ENCODE peak calls at places on chromosomes 6 and 20, in seven cellular contexts. E is keratinocyte; Z is IMR-90; D is astrocyte; L is CD4-positive, alpha-beta memory T cell; O is left ventricle myocardium inferior; R is tibial artery. J is an unnamed sample.

GRCh38 chr6:170083236-170084051 is 207.4 kb downstream of the DLL1 start:
- DNase-seq in Z (no peak), R (no peak), D (no peak), E (no peak), L (no peak), O (peak; percentile 6), J (peak; percentile 18)

GRCh38 chr6:143984670-143985069 is 23.4 kb downstream of the PLAGL1 start:
- DNase-seq in R (no peak), E (no peak), D (no peak), Z (no peak), O (no peak), L (no peak), J (no peak)

GRCh38 chr6:114437229-114437628 is 94.4 kb upstream of the HS3ST5 start:
- DNase-seq in L (no peak), R (no peak), Z (no peak), E (no peak), O (no peak), D (no peak), J (no peak)

GRCh38 chr6:46746691-46747090 is at the start of gene ANKRD66:
- DNase-seq in E (no peak), D (no peak), O (no peak), Z (no peak), R (no peak), L (no peak), J (no peak)

GRCh38 chr6:74598473-74599393 is 607.1 kb downstream of the COL12A1 start:
- DNase-seq in O (no peak), D (peak; percentile 58), R (no peak), Z (peak; percentile 50), L (no peak), E (peak; percentile 15), J (no peak)

GRCh38 chr6:168088161-168089106 is 9.4 kb upstream of the FRMD1 start:
- DNase-seq in E (no peak), D (peak; percentile 41), O (peak; percentile 33), L (no peak), Z (peak; percentile 74), R (no peak), J (peak; percentile 65)

GRCh38 chr6:27205375-27206278 is 41.9 kb upstream of the PRSS16 start:
- DNase-seq in Z (peak; percentile 24), O (no peak), R (no peak), D (no peak), L (no peak), E (no peak), J (no peak)

GRCh38 chr20:49482621-49483017 is at the start of gene KCNB1:
- DNase-seq in E (no peak), O (peak; percentile 56), D (peak; percentile 12), L (peak; percentile 38), Z (peak; percentile 21), R (peak; percentile 49), J (peak; percentile 76)

GRCh38 chr6:147166360-147166944 is 37.8 kb upstream of the STXBP5 start:
- DNase-seq in Z (peak; percentile 18), E (no peak), D (peak; percentile 51), O (no peak), R (no peak), L (no peak), J (no peak)

GRCh38 chr20:57874141-57874540 is 164.3 kb upstream of the PMEPA1 start:
- DNase-seq in D (no peak), Z (no peak), L (no peak), E (no peak), R (no peak), O (no peak), J (no peak)

GRCh38 chr6:1574083-1574761 is 35.5 kb upstream of the FOXC1 start:
- DNase-seq in R (no peak), Z (no peak), L (no peak), E (no peak), D (no peak), O (no peak), J (no peak)

GRCh38 chr20:47150403-47151152 is 205.9 kb downstream of the ZMYND8 start:
- DNase-seq in D (peak; percentile 54), Z (peak; percentile 73), E (no peak), L (no peak), O (peak; percentile 46), R (peak; percentile 66), J (peak; percentile 69)

DNA sequence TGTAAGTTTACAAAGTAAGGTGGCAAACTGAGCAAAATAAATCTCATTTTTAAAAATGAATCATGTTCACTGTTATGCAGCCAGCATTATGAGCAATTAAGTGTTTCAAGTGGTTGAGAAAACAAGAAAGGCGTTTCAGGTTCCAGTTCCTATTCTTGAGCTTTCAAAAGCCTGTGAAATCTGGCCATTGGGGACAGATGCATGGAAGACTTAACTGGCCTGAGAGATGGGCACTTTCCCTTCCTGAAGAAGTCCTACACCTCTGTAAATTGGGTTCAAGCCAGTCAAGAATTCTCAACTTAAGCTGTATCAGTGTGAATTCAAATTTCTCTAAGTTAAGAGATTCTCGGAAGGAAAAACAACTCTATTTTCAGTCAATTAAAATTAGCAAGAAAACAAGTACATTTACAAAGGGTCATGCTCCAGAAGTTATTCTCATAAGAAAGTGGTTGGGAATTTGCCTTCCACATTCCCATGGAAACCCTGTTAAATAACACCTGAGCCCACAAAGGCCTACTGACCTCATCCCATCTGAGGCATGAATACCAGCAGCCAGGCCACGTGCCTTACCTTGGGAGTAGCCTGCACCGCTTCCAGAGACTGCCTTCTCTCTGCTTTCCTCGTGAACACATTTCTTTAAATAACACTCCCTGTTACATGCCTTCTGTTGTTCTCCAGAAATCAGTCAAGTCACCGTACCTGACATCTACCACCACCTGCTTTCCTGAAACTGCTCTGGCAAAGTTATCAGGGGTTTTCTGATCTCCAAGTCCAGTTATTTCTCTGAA is 19.4 kb downstream of the MAP3K5 start:
- DNase-seq in O (no peak), Z (no peak), R (no peak), D (peak; percentile 20), L (no peak), E (no peak), J (no peak)
- H3K4me1 ChIP-seq in O (peaks cover 69% of the 10 kb centered on the region), Z (peaks cover 5% of the 10 kb centered on the region), R (peaks cover 27% of the 10 kb centered on the region), D (peaks cover 6% of the 10 kb centered on the region), L (peaks cover 71% of the 10 kb centered on the region), E (peaks cover 11% of the 10 kb centered on the region), J (peaks cover 8% of the 10 kb centered on the region)

GRCh38 chr6:158009935-158010585 is 28.4 kb downstream of the SYNJ2 start:
- DNase-seq in R (no peak), L (no peak), D (no peak), O (peak; percentile 3), Z (no peak), E (no peak), J (no peak)
- H3K4me1 ChIP-seq in R (peaks cover 33% of the 10 kb centered on the region), L (peaks cover 59% of the 10 kb centered on the region), D (peaks cover 48% of the 10 kb centered on the region), O (peaks cover 42% of the 10 kb centered on the region), Z (peaks cover 42% of the 10 kb centered on the region), E (peaks cover 7% of the 10 kb centered on the region), J (peaks cover 17% of the 10 kb centered on the region)

GRCh38 chr6:157032923-157033322 is 255.7 kb downstream of the ARID1B start:
- DNase-seq in O (no peak), E (no peak), L (no peak), R (no peak), D (no peak), Z (no peak), J (no peak)
- H3K4me1 ChIP-seq in O (peaks cover 54% of the 10 kb centered on the region), E (peaks cover 56% of the 10 kb centered on the region), L (peaks cover 26% of the 10 kb centered on the region), R (peaks cover 46% of the 10 kb centered on the region), D (no peaks in the 10 kb centered on the region), Z (peaks cover 6% of the 10 kb centered on the region), J (no peaks in the 10 kb centered on the region)

GRCh38 chr20:46006031-46006430 is 2.7 kb upstream of the MMP9 start:
- DNase-seq in O (no peak), Z (no peak), E (no peak), L (no peak), R (no peak), D (no peak), J (no peak)

GRCh38 chr20:46007671-46008070 is 1.0 kb upstream of the MMP9 start:
- DNase-seq in O (no peak), Z (no peak), D (no peak), R (no peak), L (no peak), E (no peak), J (no peak)

GRCh38 chr20:46004187-46004586 is 4.5 kb upstream of the MMP9 start:
- DNase-seq in O (no peak), L (no peak), Z (no peak), E (no peak), D (no peak), R (peak; percentile 56), J (peak; percentile 70)

GRCh38 chr20:46006964-46007363 is 1.7 kb upstream of the MMP9 start:
- DNase-seq in E (no peak), O (no peak), R (no peak), L (no peak), D (no peak), Z (no peak), J (no peak)

DNA sequence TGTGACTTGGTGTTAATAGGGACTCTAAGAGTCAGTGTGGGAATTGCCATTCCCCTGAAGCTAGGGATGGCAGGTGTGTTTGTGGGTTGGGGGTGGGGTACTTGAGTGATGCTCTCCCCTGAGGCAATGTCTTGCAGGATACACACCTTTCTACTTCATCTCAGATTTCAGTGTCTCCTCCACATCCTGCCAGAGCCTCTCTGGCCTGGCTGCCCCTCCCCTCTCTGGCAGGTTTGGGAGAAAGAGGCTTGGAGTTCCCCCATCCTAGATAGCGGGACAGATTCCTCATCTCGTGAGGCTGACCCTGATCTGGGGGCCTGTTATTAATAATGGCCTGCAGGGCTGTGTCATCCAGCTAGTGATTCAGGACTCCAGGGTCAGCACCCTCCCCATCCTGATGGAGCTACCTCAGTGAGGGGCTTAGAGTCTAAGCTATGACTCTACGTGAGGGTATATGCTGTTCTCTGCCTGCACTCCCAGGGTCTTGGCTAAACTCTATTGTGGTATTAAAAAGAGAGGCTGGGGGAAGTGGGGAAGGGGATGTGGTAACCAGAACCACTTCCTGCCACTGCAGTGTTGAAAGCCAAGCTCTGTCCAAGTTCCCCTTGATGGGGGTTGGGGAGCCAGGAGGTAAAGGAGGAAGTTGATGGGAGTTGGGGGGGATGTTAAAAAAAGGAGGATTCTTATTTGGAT is 3.7 kb upstream of the MMP9 start:
- DNase-seq in L (peak; percentile 51), D (no peak), R (peak; percentile 68), O (no peak), Z (no peak), E (peak; percentile 88), J (no peak)
- H3K4me1 ChIP-seq in L (peaks cover 82% of the 10 kb centered on the region), D (peaks cover 8% of the 10 kb centered on the region), R (no peaks in the 10 kb centered on the region), O (peaks cover 9% of the 10 kb centered on the region), Z (no peaks in the 10 kb centered on the region), E (peaks cover 42% of the 10 kb centered on the region), J (no peaks in the 10 kb centered on the region)

GRCh38 chr6:6705061-6705425 is 116.5 kb downstream of the LY86 start:
- DNase-seq in O (no peak), Z (no peak), E (no peak), R (no peak), L (no peak), D (no peak), J (no peak)
- H3K4me1 ChIP-seq in O (peaks cover 18% of the 10 kb centered on the region), Z (no peaks in the 10 kb centered on the region), E (peaks cover 37% of the 10 kb centered on the region), R (peaks cover 5% of the 10 kb centered on the region), L (no peaks in the 10 kb centered on the region), D (peaks cover 3% of the 10 kb centered on the region), J (peaks cover 2% of the 10 kb centered on the region)

GRCh38 chr20:44990425-44990824 is 24.1 kb downstream of the STK4 start:
- DNase-seq in E (no peak), O (no peak), Z (no peak), R (peak; percentile 28), L (no peak), D (no peak), J (no peak)
- H3K4me1 ChIP-seq in E (peaks cover 16% of the 10 kb centered on the region), O (peaks cover 44% of the 10 kb centered on the region), Z (peaks cover 10% of the 10 kb centered on the region), R (no peaks in the 10 kb centered on the region), L (peaks cover 94% of the 10 kb centered on the region), D (no peaks in the 10 kb centered on the region), J (no peaks in the 10 kb centered on the region)

J was measured in left lung.